ENCODE peak calls at places on chromosomes 3 and 15, in ten cellular contexts. D, H, W, I, O, F, V, T, Y and Z are unnamed samples.

GRCh38 chr3:47283193-47283537 is 421 bp downstream of the KLHL18 start:
- DNase-seq in D (peak), H (peak), W (no peak), I (no peak), O (no peak), F (no peak), V (no peak), T (peak), Y (no peak), Z (no peak)

GRCh38 chr15:78880242-78880533 is 7.5 kb downstream of the MORF4L1 start:
- DNase-seq in D (no peak), H (no peak), W (no peak), I (peak), O (no peak), F (no peak), V (no peak), T (no peak), Y (no peak), Z (no peak)

GRCh38 chr3:9969632-9970019 is 17.0 kb downstream of the EMC3 start:
- DNase-seq in D (no peak), H (no peak), W (no peak), I (no peak), O (no peak), F (no peak), V (no peak), T (no peak), Y (no peak), Z (no peak)

GRCh38 chr3:71244153-71245051 is 339.1 kb downstream of the FOXP1 start:
- DNase-seq in D (no peak), H (no peak), W (no peak), I (peak), O (no peak), F (no peak), V (no peak), T (no peak), Y (no peak), Z (no peak)

GRCh38 chr3:117660941-117661635 is 951.5 kb downstream of the TUSC7 start:
- DNase-seq in D (no peak), H (no peak), W (no peak), I (peak), O (no peak), F (no peak), V (no peak), T (no peak), Y (peak), Z (no peak)

GRCh38 chr3:37441689-37442088 is 267.3 kb upstream of the LRRFIP2 start:
- DNase-seq in D (no peak), H (no peak), W (no peak), I (no peak), O (no peak), F (no peak), V (no peak), T (no peak), Y (no peak), Z (no peak)

GRCh38 chr3:170356596-170357175 is 829 bp upstream of the SKIL start:
- DNase-seq in D (peak), H (peak), W (peak), I (no peak), O (peak), F (peak), V (peak), T (no peak), Y (peak), Z (peak)

GRCh38 chr3:128317698-128318231 is 148.9 kb downstream of the DNAJB8 start:
- DNase-seq in D (no peak), H (no peak), W (no peak), I (peak), O (no peak), F (no peak), V (no peak), T (peak), Y (no peak), Z (peak)

GRCh38 chr3:123658118-123658859 is 73.4 kb upstream of the HACD2 start:
- DNase-seq in D (no peak), H (no peak), W (no peak), I (peak), O (peak), F (no peak), V (no peak), T (no peak), Y (no peak), Z (no peak)

GRCh38 chr3:146335386-146335785 is 84.5 kb upstream of the PLSCR4 start:
- DNase-seq in D (no peak), H (no peak), W (no peak), I (no peak), O (no peak), F (no peak), V (no peak), T (no peak), Y (no peak), Z (no peak)

GRCh38 chr3:158725348-158725966 is 6.8 kb downstream of the RARRES1 start:
- DNase-seq in D (peak), H (no peak), W (no peak), I (peak), O (no peak), F (no peak), V (no peak), T (no peak), Y (peak), Z (no peak)

GRCh38 chr3:172129868-172130751 is 90.7 kb downstream of the FNDC3B start:
- DNase-seq in D (peak), H (no peak), W (peak), I (peak), O (peak), F (peak), V (no peak), T (no peak), Y (peak), Z (peak)

GRCh38 chr15:99566157-99566900 is 545 bp downstream of the MEF2A start:
- DNase-seq in D (peak), H (peak), W (peak), I (no peak), O (no peak), F (peak), V (no peak), T (peak), Y (no peak), Z (peak)

GRCh38 chr15:78840661-78841060 is 29.4 kb upstream of the ADAMTS7 start:
- DNase-seq in D (peak), H (peak), W (no peak), I (no peak), O (peak), F (no peak), V (no peak), T (no peak), Y (no peak), Z (no peak)

GRCh38 chr3:5006755-5007202 is 27.5 kb downstream of the BHLHE40 start:
- DNase-seq in D (no peak), H (no peak), W (peak), I (no peak), O (no peak), F (no peak), V (no peak), T (no peak), Y (no peak), Z (no peak)